ENCODE peak calls at places on chromosomes 12 and 14, in seven cellular contexts. J is effector memory CD4-positive, alpha-beta T cell; S is ovary; O is K562; Q is AG04450; E is breast epithelium; M is mammary epithelial cell. P is an unnamed sample.

GRCh38 chr12:70741266-70741665 is 104.0 kb upstream of the PTPRB start:
- DNase-seq in Q (no peak), E (no peak), M (no peak), O (no peak), J (no peak), S (no peak), P (no peak)

GRCh38 chr14:80316426-80316825 is 105.1 kb upstream of the DIO2 start:
- DNase-seq in O (no peak), J (no peak), S (no peak), Q (no peak), E (no peak), M (no peak), P (no peak)

GRCh38 chr12:10101042-10101579 is 2.3 kb upstream of the CLEC1A start:
- DNase-seq in J (no peak), O (no peak), S (peak; percentile 36), E (peak; percentile 69), Q (no peak), M (peak; percentile 65), P (no peak)

GRCh38 chr14:53510281-53510912 is 357.3 kb upstream of the DDHD1 start:
- DNase-seq in M (peak; percentile 40), E (no peak), Q (no peak), S (no peak), O (no peak), J (no peak), P (no peak)

GRCh38 chr12:106914796-106915634 is 40.7 kb upstream of the TMEM263 start:
- DNase-seq in Q (no peak), M (no peak), E (no peak), J (no peak), S (no peak), O (no peak), P (no peak)

GRCh38 chr12:58026421-58026820 is 85.1 kb downstream of the ATP23 start:
- DNase-seq in J (no peak), E (no peak), S (no peak), O (no peak), Q (no peak), M (no peak), P (no peak)

GRCh38 chr14:75877292-75877691 is 104.5 kb downstream of the TGFB3 start:
- DNase-seq in S (no peak), M (peak; percentile 96), E (no peak), Q (peak; percentile 72), O (no peak), J (no peak), P (no peak)

GRCh38 chr12:49703647-49704137 is 3.5 kb downstream of the FMNL3 start:
- DNase-seq in E (no peak), J (peak; percentile 18), O (no peak), S (no peak), M (peak; percentile 71), Q (peak; percentile 50), P (peak; percentile 32)

GRCh38 chr14:98904677-98905076 is 367.3 kb downstream of the BCL11B start:
- DNase-seq in E (no peak), Q (no peak), J (no peak), O (no peak), M (peak; percentile 59), S (no peak), P (no peak)

GRCh38 chr12:120468846-120469449 is 600 bp downstream of the SRSF9 start:
- DNase-seq in Q (no peak), S (peak; percentile 49), M (no peak), E (no peak), J (no peak), O (peak; percentile 92), P (peak; percentile 26)

GRCh38 chr12:124678421-124678893 is 111.0 kb upstream of the NCOR2 start:
- DNase-seq in Q (no peak), S (no peak), E (no peak), J (no peak), M (no peak), O (no peak), P (no peak)

GRCh38 chr14:65997350-65997749 is 488.8 kb upstream of the CCDC196 start:
- DNase-seq in E (no peak), Q (no peak), J (no peak), S (no peak), M (peak; percentile 32), O (no peak), P (no peak)

GRCh38 chr12:46795988-46796387 is 29.8 kb downstream of the SLC38A4 start:
- DNase-seq in Q (no peak), J (no peak), S (no peak), O (no peak), E (no peak), M (no peak), P (no peak)

GRCh38 chr14:23120405-23121251 is 1.6 kb upstream of the CEBPE start:
- DNase-seq in O (peak; percentile 88), M (peak; percentile 63), J (peak; percentile 67), S (peak; percentile 94), E (peak; percentile 88), Q (peak; percentile 65), P (peak; percentile 87)

GRCh38 chr12:79624378-79624777 is 66.4 kb downstream of the PAWR start:
- DNase-seq in S (no peak), M (no peak), O (no peak), E (no peak), Q (peak; percentile 36), J (no peak), P (no peak)

GRCh38 chr14:82689948-82690347 is 1156.3 kb upstream of the SEL1L start:
- DNase-seq in S (no peak), J (no peak), O (no peak), E (no peak), Q (no peak), M (no peak), P (no peak)

GRCh38 chr14:101980700-101981099 is 16.3 kb downstream of the DYNC1H1 start:
- DNase-seq in M (peak; percentile 98), O (no peak), Q (peak; percentile 98), E (peak; percentile 95), J (no peak), S (peak; percentile 62), P (no peak)

GRCh38 chr14:103626150-103626850 is 2.7 kb upstream of the KLC1 start:
- DNase-seq in O (no peak), Q (no peak), M (no peak), E (no peak), J (no peak), S (no peak), P (no peak)

GRCh38 chr12:132025526-132025925 is 75.8 kb downstream of the EP400 start:
- DNase-seq in Q (no peak), O (no peak), J (no peak), E (no peak), S (no peak), M (no peak), P (no peak)

GRCh38 chr14:105117257-105117646 is 51.3 kb downstream of the JAG2 start:
- DNase-seq in M (no peak), O (no peak), S (no peak), J (no peak), Q (no peak), E (no peak), P (no peak)

GRCh38 chr14:67436006-67436866 is 24.3 kb upstream of the PLEK2 start:
- DNase-seq in J (no peak), O (no peak), E (peak; percentile 43), S (no peak), M (no peak), Q (no peak), P (no peak)

DNA sequence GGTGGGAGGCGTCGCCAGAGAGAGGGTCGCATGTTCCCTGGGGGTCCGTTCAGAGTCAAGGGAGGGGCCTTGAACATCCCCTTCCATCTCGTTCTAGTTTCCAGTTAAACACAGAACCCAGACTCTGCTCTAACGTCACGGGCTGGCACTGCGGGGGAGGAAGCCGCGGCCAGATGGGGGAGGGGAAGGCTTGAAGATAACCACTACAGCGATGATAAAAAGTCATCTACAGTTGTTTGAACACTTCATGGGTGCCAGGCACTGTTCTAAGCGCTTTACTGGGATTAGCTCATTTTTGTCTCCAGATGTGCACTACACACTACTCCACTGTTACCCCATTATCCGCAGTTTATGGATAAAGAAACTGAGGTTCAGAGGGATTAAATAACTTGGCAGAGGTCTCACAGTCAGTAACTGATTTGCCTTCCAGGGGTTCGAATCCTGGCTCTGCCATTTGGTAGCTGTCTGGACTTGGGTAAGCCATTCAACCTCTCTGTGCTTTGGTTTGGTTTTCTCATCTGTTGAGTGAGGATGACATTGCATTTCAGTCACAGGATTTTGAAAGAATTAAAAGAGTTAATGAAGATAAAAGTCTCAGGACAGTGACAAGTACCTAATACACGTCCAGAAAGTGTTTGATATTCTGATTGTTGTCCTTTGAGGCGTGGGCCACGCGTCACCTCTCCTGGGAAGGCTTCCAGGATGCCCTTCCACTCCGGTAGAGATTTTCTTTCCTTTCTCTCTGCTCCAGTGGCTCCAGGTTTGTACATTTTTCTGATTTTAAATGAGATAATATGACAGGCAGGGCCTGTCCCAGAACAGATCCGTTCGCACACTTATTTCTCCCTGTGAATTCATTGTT is 798 bp upstream of the RASAL1 start:
- DNase-seq in M (no peak), J (peak; percentile 22), S (no peak), Q (no peak), E (no peak), O (peak; percentile 61), P (peak; percentile 34)
- H3K4me3 ChIP-seq in M (no peak overlapping the region), J (peak overlapping the region; percentile 30), S (no peak overlapping the region), Q (no peak overlapping the region), E (peak overlapping the region; percentile 51), O (peak overlapping the region; percentile 17), P (peak overlapping the region; percentile 47)

GRCh38 chr12:8970432-8970831 is 18.9 kb upstream of the KLRG1 start:
- DNase-seq in O (no peak), J (no peak), M (no peak), S (no peak), E (no peak), Q (no peak), P (no peak)
- H3K9me3 ChIP-seq in O (no peaks in the 10 kb centered on the region), J (peaks cover 12% of the 10 kb centered on the region), M (peaks cover 4% of the 10 kb centered on the region), S (peaks cover 3% of the 10 kb centered on the region), E (peaks cover 35% of the 10 kb centered on the region), Q (peaks cover 5% of the 10 kb centered on the region), P (peaks cover 4% of the 10 kb centered on the region)

DNA sequence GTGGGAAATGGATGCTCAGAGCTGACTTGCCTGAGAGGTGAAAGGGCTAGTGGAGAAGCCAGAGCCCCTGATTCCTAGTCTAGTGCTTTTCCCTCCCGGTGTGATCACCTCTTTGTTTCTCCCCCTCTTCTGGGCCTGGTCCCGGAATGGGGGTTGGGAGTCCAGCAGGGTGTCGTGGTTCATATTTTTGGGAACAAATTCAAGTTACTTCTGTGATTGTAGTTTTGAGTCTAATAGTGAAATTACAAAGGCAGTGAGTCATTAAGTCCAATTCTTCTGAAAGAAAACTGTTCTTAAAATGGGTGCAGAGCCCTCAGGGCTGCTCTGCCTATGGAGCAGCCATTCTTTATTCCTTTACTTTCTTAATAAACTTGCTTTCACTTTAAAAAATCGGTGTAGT is 7.6 kb downstream of the SUSD6 start:
- DNase-seq in E (no peak), S (peak; percentile 53), J (no peak), Q (no peak), O (no peak), M (no peak), P (no peak)
- H3K4me3 ChIP-seq in E (no peak overlapping the region), S (no peak overlapping the region), J (no peak overlapping the region), Q (no peak overlapping the region), O (no peak overlapping the region), M (no peak overlapping the region), P (no peak overlapping the region)

DNA sequence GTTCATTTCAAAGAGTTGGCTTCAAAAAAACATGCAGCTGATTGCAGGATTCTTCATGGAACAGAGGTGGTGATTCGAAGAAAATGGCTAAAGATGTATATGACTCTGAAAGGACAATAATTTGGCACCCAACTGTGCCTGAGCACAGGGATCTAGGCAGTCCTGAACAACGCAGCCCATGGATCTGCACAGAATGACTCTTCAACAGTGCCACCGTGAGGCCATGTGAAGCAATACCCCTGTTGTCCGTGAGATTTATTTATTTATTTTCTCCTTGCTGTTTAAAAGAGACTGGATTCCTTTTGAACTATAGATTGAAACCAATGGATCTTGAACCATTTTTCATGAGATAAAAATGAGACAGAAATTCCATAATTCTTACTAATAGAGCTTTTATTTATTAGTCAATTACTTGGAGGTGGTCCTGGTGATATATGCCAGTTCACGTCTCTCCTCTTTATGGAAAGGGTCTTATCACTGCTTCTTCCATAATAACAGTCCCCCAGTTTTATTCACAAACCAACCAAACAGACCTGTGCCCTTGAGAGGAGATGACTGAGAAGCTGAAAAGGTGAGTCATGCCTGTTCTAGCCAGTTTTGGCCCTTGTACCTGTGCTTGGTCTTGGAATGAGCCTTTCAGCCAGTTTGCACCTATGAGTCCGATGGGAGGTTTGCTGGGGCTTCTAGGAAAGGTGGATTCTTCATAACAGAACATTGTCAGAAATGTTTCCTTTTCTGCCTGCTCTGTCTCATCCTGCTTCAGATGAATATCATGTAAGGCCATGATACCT is 1598.3 kb downstream of the AACS start:
- DNase-seq in Q (no peak), O (peak; percentile 32), M (peak; percentile 3), J (no peak), S (no peak), E (no peak), P (no peak)
- H3K9me3 ChIP-seq in Q (peaks cover 8% of the 10 kb centered on the region), O (no peaks in the 10 kb centered on the region), M (peaks cover 3% of the 10 kb centered on the region), J (no peaks in the 10 kb centered on the region), S (no peaks in the 10 kb centered on the region), E (peaks cover 12% of the 10 kb centered on the region), P (no peaks in the 10 kb centered on the region)

P was measured in CD8-positive, alpha-beta T cell.